ENCODE peak calls at places on chromosomes 2 and 18, in ten cellular contexts. B is endothelial cell of umbilical vein, D is tibial nerve, Y is esophagus squamous epithelium, M is lower lobe of right lung, J is AG10803, U is AG04450, E is AG04449, S is HepG2, I is PC-9. Z is an unnamed sample.

GRCh38 chr2:130847776-130848517 is 11.2 kb downstream of the ARHGEF4 start:
- DNase-seq in I (no peak), Y (no peak), E (no peak), J (no peak), M (no peak), D (no peak), S (no peak), B (no peak), U (no peak), Z (no peak)

GRCh38 chr2:96859338-96859649 is 1.5 kb upstream of the ANKRD39 start:
- DNase-seq in M (no peak), B (no peak), I (no peak), E (no peak), J (no peak), S (no peak), Y (no peak), D (peak), U (no peak), Z (peak)

GRCh38 chr2:227456772-227457171 is 15.2 kb upstream of the AGFG1 start:
- DNase-seq in E (no peak), U (no peak), D (no peak), M (no peak), B (no peak), J (no peak), S (no peak), Y (no peak), I (no peak), Z (no peak)

GRCh38 chr2:32947076-32947483 is 327 bp downstream of the LTBP1 start:
- DNase-seq in M (no peak), E (no peak), D (no peak), U (no peak), I (no peak), J (no peak), S (no peak), Y (no peak), B (peak), Z (peak)

GRCh38 chr2:118130385-118130784 is 42.1 kb downstream of the INSIG2 start:
- DNase-seq in D (no peak), I (no peak), J (peak), U (no peak), B (no peak), M (no peak), E (no peak), Y (no peak), S (no peak), Z (no peak)

GRCh38 chr2:41934323-41935003 is 113.4 kb upstream of the PKDCC start:
- DNase-seq in E (no peak), S (no peak), U (peak), J (no peak), B (no peak), M (no peak), D (no peak), I (no peak), Y (no peak), Z (no peak)

GRCh38 chr18:62788891-62789290 is 73.5 kb downstream of the PHLPP1 start:
- DNase-seq in I (no peak), S (no peak), B (no peak), M (no peak), U (no peak), D (no peak), J (peak), E (no peak), Y (no peak), Z (no peak)

GRCh38 chr2:198525196-198525595 is 720.8 kb downstream of the PLCL1 start:
- DNase-seq in J (peak), Y (no peak), M (no peak), S (no peak), I (no peak), D (no peak), U (no peak), E (no peak), B (no peak), Z (no peak)

GRCh38 chr2:191625016-191625415 is 52.9 kb upstream of the NABP1 start:
- DNase-seq in Y (no peak), D (no peak), B (peak), J (peak), S (peak), I (no peak), U (no peak), M (peak), E (no peak), Z (no peak)

GRCh38 chr2:228747478-228747877 is 523.6 kb downstream of the PID1 start:
- DNase-seq in M (no peak), J (no peak), E (no peak), I (no peak), S (no peak), U (no peak), D (no peak), Y (no peak), B (no peak), Z (no peak)

GRCh38 chr2:196336715-196337617 is 165.6 kb upstream of the STK17B start:
- DNase-seq in B (peak), E (no peak), Y (no peak), J (peak), I (no peak), D (peak), M (no peak), S (peak), U (no peak), Z (no peak)

GRCh38 chr18:21550510-21550970 is 50.0 kb downstream of the ESCO1 start:
- DNase-seq in U (no peak), J (no peak), M (no peak), S (peak), E (no peak), Y (no peak), I (no peak), D (no peak), B (no peak), Z (no peak)

GRCh38 chr18:9827856-9828793 is 57.6 kb upstream of the TXNDC2 start:
- DNase-seq in J (peak), S (no peak), U (peak), M (peak), I (peak), E (peak), D (peak), B (peak), Y (no peak), Z (no peak)

GRCh38 chr2:95356821-95357700 is 45.4 kb upstream of the FAHD2A start:
- DNase-seq in J (no peak), Y (no peak), M (no peak), E (no peak), I (no peak), B (no peak), D (no peak), U (no peak), S (no peak), Z (no peak)

GRCh38 chr2:95359501-95359930 is 43.0 kb upstream of the FAHD2A start:
- DNase-seq in D (no peak), J (no peak), S (no peak), E (no peak), U (no peak), B (no peak), Y (no peak), M (no peak), I (no peak), Z (no peak)

GRCh38 chr2:95354925-95355324 is 47.6 kb upstream of the FAHD2A start:
- DNase-seq in M (no peak), I (no peak), Y (no peak), E (no peak), U (no peak), J (no peak), S (no peak), B (no peak), D (no peak), Z (no peak)

GRCh38 chr2:95359035-95359434 is 43.5 kb upstream of the FAHD2A start:
- DNase-seq in S (no peak), D (no peak), J (peak), M (no peak), B (no peak), U (peak), E (peak), I (no peak), Y (no peak), Z (no peak)

DNA sequence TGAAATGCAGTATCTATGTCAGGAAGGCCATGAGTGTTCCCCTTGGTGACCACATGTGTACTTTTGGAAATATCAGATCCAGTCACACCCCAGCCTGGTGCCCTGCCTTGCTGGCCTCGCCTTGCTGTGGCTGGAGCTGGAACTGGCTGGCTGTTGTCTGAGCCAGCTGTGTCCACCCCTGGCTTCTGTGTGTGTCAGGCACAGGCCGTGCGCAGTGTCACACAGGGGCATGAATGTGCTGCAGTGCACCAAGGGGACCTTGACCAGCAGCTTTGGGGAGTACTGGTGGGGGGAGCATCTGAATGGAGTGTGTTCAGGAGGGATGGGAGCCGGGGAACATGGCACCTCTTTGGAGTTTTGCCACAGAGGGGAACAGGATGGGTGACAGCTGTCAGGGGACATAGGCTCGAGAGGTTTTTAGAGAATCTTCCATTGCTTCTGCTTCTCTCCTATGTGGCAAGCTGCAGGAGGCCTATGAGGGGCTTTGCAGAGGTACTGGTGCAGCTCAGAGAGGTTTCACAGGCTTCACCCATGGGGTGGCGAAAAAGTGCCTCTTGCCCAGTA is 44.7 kb upstream of the FAHD2A start:
- DNase-seq in M (no peak), I (no peak), B (no peak), S (no peak), J (no peak), U (no peak), E (no peak), Y (no peak), D (no peak), Z (no peak)
- TF ChIP-seq CTCF in M (no peak), I (no peak), B (no peak), S (no peak), J (no peak), U (no peak), E (no peak), Y (no peak), D (no peak), Z (no peak)

GRCh38 chr2:240567137-240567871 is 980 bp upstream of the RNPEPL1 start:
- DNase-seq in I (no peak), D (no peak), M (peak), S (no peak), U (no peak), Y (no peak), J (peak), B (peak), E (no peak), Z (peak)

GRCh38 chr2:240566203-240567136 is 1.8 kb upstream of the RNPEPL1 start:
- DNase-seq in S (peak), E (no peak), U (no peak), J (peak), I (peak), M (peak), Y (peak), D (peak), B (peak), Z (peak)

GRCh38 chr2:240569523-240569997 is 1.3 kb downstream of the RNPEPL1 start:
- DNase-seq in D (no peak), J (no peak), E (no peak), I (no peak), Y (no peak), M (peak), B (no peak), U (no peak), S (no peak), Z (no peak)

GRCh38 chr2:240568678-240569522 is 616 bp downstream of the RNPEPL1 start:
- DNase-seq in J (peak), D (no peak), Y (no peak), U (no peak), B (peak), E (no peak), I (peak), M (peak), S (no peak), Z (peak)

GRCh38 chr2:240567872-240568677 is at the start of gene RNPEPL1:
- DNase-seq in Y (no peak), J (no peak), B (peak), U (no peak), M (peak), I (peak), E (no peak), S (no peak), D (no peak), Z (peak)
- TF ChIP-seq CTCF in Y (no peak), J (peak), B (no peak), U (no peak), M (no peak), I (peak), E (no peak), S (no peak), D (no peak), Z (no peak)

DNA sequence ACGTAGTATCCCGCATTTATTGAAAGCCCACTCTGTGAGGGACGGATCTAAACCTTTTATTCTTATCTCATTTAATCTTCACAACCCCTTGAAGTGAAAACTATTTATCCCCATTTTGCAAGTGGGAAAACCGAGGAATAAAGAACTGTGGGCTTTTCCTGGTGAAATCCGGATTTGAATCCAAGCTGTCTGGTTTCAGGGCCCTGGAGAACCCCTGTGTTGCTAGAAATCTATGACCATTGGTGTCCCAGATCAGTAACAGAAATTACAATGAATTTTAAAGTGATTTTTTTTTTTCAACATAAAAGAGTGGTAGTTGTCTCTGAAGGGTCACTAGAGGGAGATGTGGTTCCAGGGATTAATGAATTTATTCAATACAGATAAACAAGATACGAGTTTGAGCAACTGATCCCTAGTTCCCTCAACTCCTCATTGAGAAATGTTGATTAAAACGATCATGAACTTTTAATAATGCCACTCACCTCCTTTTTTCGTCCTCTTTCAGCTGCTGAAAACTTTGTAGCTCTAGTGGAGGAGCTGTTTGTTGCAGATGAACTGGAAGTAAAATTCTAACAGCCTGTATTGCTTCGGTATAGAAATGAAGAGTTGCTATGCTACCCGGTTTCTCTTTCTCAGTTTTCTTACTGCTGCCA is 940 bp downstream of the XRCC5 start:
- DNase-seq in B (peak), I (no peak), E (no peak), D (no peak), M (no peak), J (peak), Y (no peak), S (peak), U (peak), Z (no peak)
- TF ChIP-seq CTCF in B (peak), I (peak), E (peak), D (peak), M (peak), J (peak), Y (peak), S (peak), U (peak), Z (peak)

DNA sequence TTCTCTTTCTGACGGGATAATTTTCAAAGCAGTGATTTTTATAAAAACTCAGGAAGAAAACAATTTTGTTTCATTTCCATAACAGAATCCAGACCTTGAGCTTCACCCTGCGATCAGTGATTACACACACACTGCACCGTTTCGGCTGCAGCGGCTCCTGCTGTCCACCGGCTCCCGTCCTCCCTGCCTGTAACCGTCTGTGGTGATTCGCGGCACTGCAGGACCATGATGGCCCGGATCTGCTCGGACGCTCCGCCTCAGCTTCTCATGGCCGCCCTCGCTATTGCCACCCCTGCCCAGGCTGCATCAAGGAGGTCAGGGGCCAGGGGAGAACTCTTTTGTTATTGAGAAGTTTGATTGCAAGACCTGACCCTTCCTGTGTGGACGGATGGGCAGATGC is 246.1 kb downstream of the TWIST2 start:
- DNase-seq in U (no peak), I (no peak), B (no peak), D (no peak), J (peak), Y (no peak), E (no peak), M (no peak), S (no peak), Z (no peak)
- TF ChIP-seq CTCF in U (no peak), I (no peak), B (no peak), D (no peak), J (peak), Y (peak), E (no peak), M (no peak), S (no peak), Z (no peak)

GRCh38 chr18:28127228-28127627 is 49.7 kb downstream of the CDH2 start:
- DNase-seq in Y (no peak), S (no peak), I (no peak), D (no peak), U (no peak), E (no peak), M (no peak), B (no peak), J (no peak), Z (no peak)
- TF ChIP-seq CTCF in Y (no peak), S (no peak), I (no peak), D (no peak), U (no peak), E (no peak), M (no peak), B (no peak), J (no peak), Z (no peak)

GRCh38 chr2:112646102-112646719 is 472 bp downstream of the SLC20A1 start:
- DNase-seq in Y (no peak), J (no peak), B (peak), D (no peak), S (no peak), E (no peak), U (no peak), M (no peak), I (no peak), Z (no peak)

GRCh38 chr2:112644155-112644932 is 1.4 kb upstream of the SLC20A1 start:
- DNase-seq in I (peak), M (no peak), J (peak), D (no peak), S (peak), Y (no peak), E (no peak), B (no peak), U (no peak), Z (no peak)

GRCh38 chr2:112646791-112647720 is 1.3 kb downstream of the SLC20A1 start:
- DNase-seq in S (no peak), E (no peak), D (no peak), U (no peak), I (no peak), J (no peak), Y (no peak), B (peak), M (no peak), Z (no peak)

GRCh38 chr2:112644933-112645395 is 775 bp upstream of the SLC20A1 start:
- DNase-seq in S (no peak), E (no peak), M (no peak), Y (no peak), I (no peak), B (peak), U (no peak), D (no peak), J (no peak), Z (no peak)

DNA sequence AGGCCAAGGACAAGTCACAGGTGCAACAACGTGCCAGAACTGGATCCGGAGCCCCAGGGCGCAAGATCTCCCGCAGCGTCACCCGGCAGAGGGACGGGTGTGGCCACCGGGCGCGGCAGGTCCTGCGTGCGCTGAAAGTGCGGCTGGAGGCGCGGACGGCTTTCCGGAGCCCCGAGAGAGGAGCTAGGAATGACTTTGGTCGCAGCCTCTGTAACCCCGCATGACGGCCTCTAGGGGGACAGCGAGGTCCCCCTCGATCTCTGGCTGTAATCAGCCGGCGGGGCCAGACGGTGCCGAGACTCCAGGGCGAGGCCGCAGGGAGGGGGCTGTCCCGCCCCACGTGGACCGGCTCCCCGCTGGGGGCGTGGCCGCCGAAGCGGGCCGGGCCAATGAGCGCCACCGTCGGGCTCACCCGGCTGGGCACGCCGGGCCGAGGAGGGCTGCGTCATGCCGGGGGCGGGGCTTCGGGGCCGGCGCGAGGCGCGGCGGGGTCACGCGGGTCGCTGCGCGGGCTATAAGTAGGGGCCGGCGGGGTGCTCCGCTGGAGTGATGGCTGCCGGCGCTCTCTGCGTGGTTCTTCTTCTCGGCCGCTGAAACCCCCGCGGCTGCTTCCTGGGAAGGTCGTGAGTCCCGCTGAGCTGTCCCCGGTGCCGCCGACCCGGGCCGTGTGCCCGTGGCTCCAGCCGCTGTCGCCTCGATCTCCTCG is at the start of gene SLC20A1:
- DNase-seq in J (peak), Y (peak), M (peak), S (peak), U (peak), E (no peak), B (peak), I (peak), D (peak), Z (peak)
- TF ChIP-seq CTCF in J (peak), Y (peak), M (peak), S (peak), U (peak), E (peak), B (peak), I (peak), D (peak), Z (peak)

DNA sequence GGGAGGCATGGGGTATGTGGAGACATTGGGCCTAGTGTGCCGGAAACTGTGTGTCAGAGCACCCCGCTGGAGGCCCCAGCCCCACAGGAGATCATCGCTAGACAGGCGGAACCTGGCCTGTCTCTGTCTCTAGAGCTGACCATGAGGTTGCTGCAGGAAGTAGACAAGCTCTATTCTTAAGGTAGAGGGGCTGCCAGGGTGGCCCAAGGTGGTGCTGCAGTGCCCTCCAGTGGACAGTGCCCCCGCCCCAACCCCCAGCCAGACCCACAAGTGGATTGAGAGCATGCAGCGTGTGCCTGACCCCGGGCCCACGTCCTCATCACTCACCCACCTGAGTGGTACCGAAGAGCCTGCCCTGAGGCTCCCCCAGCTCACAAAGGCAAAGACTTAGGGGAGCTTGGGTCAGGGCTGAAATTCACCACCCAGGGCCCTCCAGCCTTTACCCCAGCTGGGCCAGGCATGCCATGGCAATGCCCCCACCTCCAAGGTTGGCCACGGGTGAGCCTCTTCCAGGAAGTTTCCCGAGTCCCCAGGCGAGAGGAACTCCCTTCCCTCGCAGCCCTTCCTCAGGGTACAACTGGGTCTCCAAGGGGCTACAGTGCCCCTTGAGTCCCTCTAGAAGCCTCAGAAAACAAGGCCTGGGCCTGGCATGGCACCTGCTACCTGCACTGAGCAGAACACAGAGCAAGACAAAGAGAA is 155.0 kb downstream of the TTC32 start:
- DNase-seq in U (no peak), Y (no peak), D (no peak), M (no peak), E (no peak), I (peak), J (no peak), S (peak), B (peak), Z (peak)
- TF ChIP-seq CTCF in U (peak), Y (no peak), D (no peak), M (no peak), E (peak), I (peak), J (peak), S (peak), B (peak), Z (peak)

Z was measured in glutamatergic neuron.